ENCODE peak calls at places on chromosomes 6 and 20, in six cellular contexts. I, Q, J, L, S and G are unnamed samples.

GRCh38 chr6:35247642-35248231 is 11.8 kb upstream of the ZNF76 start:
- DNase-seq in I (no peak), Q (no peak), J (no peak), L (no peak), S (no peak), G (no peak)

GRCh38 chr20:32574296-32575226 is 10.6 kb downstream of the NOL4L start:
- DNase-seq in I (peak; percentile 92), Q (peak; percentile 87), J (peak; percentile 51), L (no peak), S (no peak), G (peak; percentile 71)

GRCh38 chr20:1535420-1536175 is 21.9 kb downstream of the SIRPD start:
- DNase-seq in I (no peak), Q (no peak), J (no peak), L (no peak), S (no peak), G (no peak)

GRCh38 chr20:46709055-46709458 is 392 bp upstream of the SLC2A10 start:
- DNase-seq in I (peak; percentile 42), Q (no peak), J (no peak), L (no peak), S (peak; percentile 61), G (no peak)

GRCh38 chr6:145290122-145290521 is 445.2 kb downstream of the EPM2A start:
- DNase-seq in I (no peak), Q (no peak), J (no peak), L (no peak), S (no peak), G (no peak)

GRCh38 chr6:52509281-52510212 is 67.3 kb downstream of the TRAM2 start:
- DNase-seq in I (no peak), Q (peak; percentile 79), J (no peak), L (no peak), S (no peak), G (peak; percentile 76)

GRCh38 chr6:128327890-128328289 is 192.5 kb downstream of the PTPRK start:
- DNase-seq in I (peak; percentile 8), Q (peak; percentile 69), J (no peak), L (no peak), S (no peak), G (peak; percentile 12)

GRCh38 chr6:69019832-69020231 is 384.8 kb downstream of the ADGRB3 start:
- DNase-seq in I (no peak), Q (peak; percentile 72), J (peak; percentile 35), L (no peak), S (no peak), G (peak; percentile 31)

GRCh38 chr20:4064118-4064962 is 49.0 kb upstream of the RNF24 start:
- DNase-seq in I (peak; percentile 86), Q (peak; percentile 98), J (no peak), L (peak; percentile 92), S (peak; percentile 91), G (peak; percentile 95)

GRCh38 chr6:141463237-141463977 is 669.3 kb upstream of the GJE1 start:
- DNase-seq in I (no peak), Q (peak; percentile 73), J (no peak), L (no peak), S (no peak), G (peak; percentile 53)

GRCh38 chr20:61461459-61461858 is 209.4 kb downstream of the CDH4 start:
- DNase-seq in I (no peak), Q (no peak), J (no peak), L (no peak), S (no peak), G (no peak)

GRCh38 chr6:12385316-12385715 is 95.2 kb downstream of the EDN1 start:
- DNase-seq in I (no peak), Q (no peak), J (no peak), L (no peak), S (no peak), G (no peak)

GRCh38 chr6:30741789-30742315 is 635 bp downstream of the FLOT1 start:
- DNase-seq in I (peak; percentile 79), Q (peak; percentile 89), J (no peak), L (no peak), S (no peak), G (no peak)

GRCh38 chr6:112665815-112666214 is 318.7 kb downstream of the RFPL4B start:
- DNase-seq in I (no peak), Q (peak; percentile 67), J (no peak), L (no peak), S (no peak), G (peak; percentile 52)

GRCh38 chr6:6610031-6610591 is 21.6 kb downstream of the LY86 start:
- DNase-seq in I (no peak), Q (no peak), J (no peak), L (no peak), S (no peak), G (no peak)

GRCh38 chr6:142601427-142601826 is 299.6 kb downstream of the ADGRG6 start:
- DNase-seq in I (no peak), Q (no peak), J (no peak), L (no peak), S (no peak), G (no peak)

GRCh38 chr6:53928641-53929339 is 134.0 kb downstream of the LRRC1 start:
- DNase-seq in I (no peak), Q (no peak), J (peak; percentile 73), L (no peak), S (no peak), G (no peak)

GRCh38 chr20:19275630-19276071 is 63.2 kb downstream of the SLC24A3 start:
- DNase-seq in I (peak; percentile 72), Q (peak; percentile 83), J (no peak), L (peak; percentile 54), S (peak; percentile 34), G (peak; percentile 56)

GRCh38 chr6:44435500-44435899 is 48.0 kb downstream of the CDC5L start:
- DNase-seq in I (no peak), Q (no peak), J (no peak), L (no peak), S (no peak), G (no peak)

GRCh38 chr20:25117961-25118360 is 36.0 kb upstream of the VSX1 start:
- DNase-seq in I (no peak), Q (no peak), J (no peak), L (no peak), S (no peak), G (no peak)

GRCh38 chr6:20575125-20575524 is 40.9 kb downstream of the CDKAL1 start:
- DNase-seq in I (no peak), Q (no peak), J (no peak), L (no peak), S (no peak), G (no peak)

GRCh38 chr6:121794630-121795029 is 359.2 kb downstream of the GJA1 start:
- DNase-seq in I (peak; percentile 26), Q (peak; percentile 95), J (peak; percentile 78), L (no peak), S (no peak), G (peak; percentile 91)

GRCh38 chr6:34667481-34668238 is 28.9 kb downstream of the ILRUN start:
- DNase-seq in I (no peak), Q (no peak), J (no peak), L (no peak), S (no peak), G (no peak)

GRCh38 chr20:21202284-21202683 is 76.4 kb downstream of the KIZ start:
- DNase-seq in I (no peak), Q (peak; percentile 53), J (no peak), L (no peak), S (no peak), G (peak; percentile 28)

GRCh38 chr20:44863661-44864060 is 21.8 kb upstream of the YWHAB start:
- DNase-seq in I (peak; percentile 49), Q (no peak), J (no peak), L (no peak), S (no peak), G (no peak)

GRCh38 chr20:51388756-51389542 is 153.6 kb downstream of the NFATC2 start:
- DNase-seq in I (no peak), Q (peak; percentile 14), J (no peak), L (no peak), S (no peak), G (no peak)

DNA sequence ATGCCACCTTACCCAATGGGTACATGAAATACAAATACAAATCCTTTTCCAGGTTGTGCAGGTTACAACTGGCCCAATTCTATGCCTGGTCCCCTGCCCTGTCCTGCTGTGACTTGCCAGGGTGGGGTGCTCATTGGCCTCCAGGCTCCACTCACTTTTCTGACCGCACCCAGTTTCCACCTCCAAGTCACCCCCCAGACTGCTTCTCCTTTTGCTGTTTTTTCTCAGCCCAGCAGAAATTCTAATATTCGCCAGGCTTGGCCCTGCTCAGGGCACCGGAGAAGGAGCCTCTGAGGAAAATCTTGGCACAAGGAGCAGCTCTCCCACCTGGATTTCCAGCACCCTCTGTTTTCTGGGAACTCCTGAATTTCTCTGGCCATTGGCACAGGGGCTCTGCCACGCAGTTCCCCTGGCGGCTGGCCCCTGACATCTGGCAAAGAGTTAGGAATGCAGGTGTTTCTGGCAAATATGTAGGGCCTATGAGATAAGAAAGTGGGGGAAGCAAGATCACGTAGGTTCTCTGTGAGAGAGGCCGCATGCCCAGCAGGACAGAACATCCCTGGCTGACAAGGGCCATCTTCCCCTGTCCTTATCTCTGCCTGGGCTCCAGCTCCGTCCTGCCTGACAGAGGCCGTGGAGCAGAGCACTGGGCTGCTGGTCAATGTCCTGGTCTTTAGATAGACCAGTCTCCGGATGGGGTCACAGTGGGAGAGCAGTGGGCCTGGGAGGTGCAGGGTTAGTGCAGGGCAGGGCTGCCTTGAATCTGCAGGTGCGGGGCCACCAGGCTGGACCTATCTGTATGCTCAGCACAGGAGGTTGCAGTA is 2.9 kb upstream of the RAET1E start:
- DNase-seq in I (no peak), Q (no peak), J (no peak), L (no peak), S (peak; percentile 57), G (no peak)
- H3K4me3 ChIP-seq in I (no peak overlapping the region), Q (no peak overlapping the region), J (no peak overlapping the region), L (no peak overlapping the region), S (no peak overlapping the region), G (no peak overlapping the region)

GRCh38 chr6:118577972-118578371 is 29.9 kb downstream of the PLN start:
- DNase-seq in I (no peak), Q (no peak), J (no peak), L (no peak), S (no peak), G (no peak)
- TF ChIP-seq CTCF in I (no peak), Q (no peak), J (no peak), L (no peak), S (no peak), G (no peak)

DNA sequence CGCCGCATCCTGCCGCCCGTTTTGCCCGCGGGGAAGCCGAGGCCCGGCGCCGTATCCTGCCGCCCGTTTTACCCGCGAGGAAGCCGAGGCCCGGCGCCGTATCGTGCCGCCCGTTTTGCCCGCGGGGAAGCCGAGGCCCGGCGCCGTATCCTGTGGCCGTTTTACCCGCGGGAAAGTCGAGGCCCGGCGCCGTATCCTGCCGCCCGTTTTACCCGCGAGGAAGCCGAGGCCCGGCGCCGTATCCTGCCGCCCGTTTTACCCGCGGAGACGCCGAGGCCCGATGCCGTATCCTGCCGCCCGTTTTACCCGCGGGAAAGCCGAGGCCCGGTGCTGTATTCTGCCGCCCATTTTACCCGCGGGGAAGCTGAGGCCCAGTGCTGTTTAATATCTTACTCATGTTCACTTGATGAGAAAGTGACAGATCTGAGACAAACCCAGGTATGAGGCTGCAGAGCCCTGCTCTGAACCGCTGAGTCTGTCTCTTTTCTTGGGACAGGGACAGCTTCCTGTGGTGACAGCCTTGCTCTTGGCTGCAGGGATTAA is 129.4 kb downstream of the CDH26 start:
- DNase-seq in I (no peak), Q (peak; percentile 20), J (no peak), L (no peak), S (no peak), G (peak; percentile 55)
- H3K4me3 ChIP-seq in I (no peak overlapping the region), Q (no peak overlapping the region), J (no peak overlapping the region), L (no peak overlapping the region), S (peak overlapping the region; percentile 3), G (no peak overlapping the region)

GRCh38 chr6:94394822-94395221 is 975.5 kb upstream of the EPHA7 start:
- DNase-seq in I (no peak), Q (no peak), J (no peak), L (no peak), S (no peak), G (no peak)
- TF ChIP-seq CTCF in I (no peak), Q (no peak), J (no peak), L (no peak), S (no peak), G (no peak)